ENCODE peak calls at places on chromosomes 16 and 17, in eight cellular contexts. A, Y, W, D, E, O, T and G are unnamed samples.

GRCh38 chr16:80570106-80570478 is 29.3 kb downstream of the DYNLRB2 start:
- DNase-seq in A (no peak), Y (no peak), W (no peak), D (no peak), E (no peak), O (peak), T (no peak), G (no peak)

GRCh38 chr17:76268015-76268749 is 3.0 kb downstream of the UBALD2 start:
- DNase-seq in A (peak), Y (peak), W (no peak), D (no peak), E (peak), O (no peak), T (peak), G (no peak)

GRCh38 chr17:67477687-67478086 is 100.6 kb downstream of the PITPNC1 start:
- DNase-seq in A (no peak), Y (no peak), W (no peak), D (no peak), E (no peak), O (no peak), T (no peak), G (no peak)

GRCh38 chr17:34999456-34999855 is 19.1 kb downstream of the LIG3 start:
- DNase-seq in A (no peak), Y (no peak), W (no peak), D (no peak), E (no peak), O (no peak), T (no peak), G (no peak)

GRCh38 chr17:50630524-50631194 is 4.0 kb upstream of the ABCC3 start:
- DNase-seq in A (no peak), Y (no peak), W (peak), D (peak), E (peak), O (peak), T (peak), G (no peak)

GRCh38 chr16:6081320-6081976 is 983.9 kb upstream of the EEF2KMT start:
- DNase-seq in A (no peak), Y (no peak), W (peak), D (no peak), E (no peak), O (peak), T (peak), G (peak)

GRCh38 chr16:85372627-85373372 is 240.3 kb upstream of the GSE1 start:
- DNase-seq in A (no peak), Y (no peak), W (peak), D (no peak), E (no peak), O (peak), T (no peak), G (no peak)

GRCh38 chr17:80252871-80253270 is 7.8 kb upstream of the RNF213 start:
- DNase-seq in A (no peak), Y (peak), W (peak), D (peak), E (peak), O (peak), T (no peak), G (peak)

GRCh38 chr16:27879601-27880247 is 183.8 kb downstream of the GSG1L start:
- DNase-seq in A (no peak), Y (peak), W (no peak), D (no peak), E (no peak), O (no peak), T (peak), G (no peak)

GRCh38 chr17:63075969-63076368 is 109.9 kb downstream of the TANC2 start:
- DNase-seq in A (no peak), Y (no peak), W (no peak), D (no peak), E (no peak), O (no peak), T (no peak), G (no peak)

GRCh38 chr17:49361902-49362722 is at the start of gene ZNF652:
- DNase-seq in A (peak), Y (peak), W (peak), D (peak), E (peak), O (peak), T (peak), G (peak)

GRCh38 chr16:72884037-72884436 is 163.9 kb downstream of the ZFHX3 start:
- DNase-seq in A (no peak), Y (no peak), W (no peak), D (no peak), E (no peak), O (no peak), T (no peak), G (no peak)

DNA sequence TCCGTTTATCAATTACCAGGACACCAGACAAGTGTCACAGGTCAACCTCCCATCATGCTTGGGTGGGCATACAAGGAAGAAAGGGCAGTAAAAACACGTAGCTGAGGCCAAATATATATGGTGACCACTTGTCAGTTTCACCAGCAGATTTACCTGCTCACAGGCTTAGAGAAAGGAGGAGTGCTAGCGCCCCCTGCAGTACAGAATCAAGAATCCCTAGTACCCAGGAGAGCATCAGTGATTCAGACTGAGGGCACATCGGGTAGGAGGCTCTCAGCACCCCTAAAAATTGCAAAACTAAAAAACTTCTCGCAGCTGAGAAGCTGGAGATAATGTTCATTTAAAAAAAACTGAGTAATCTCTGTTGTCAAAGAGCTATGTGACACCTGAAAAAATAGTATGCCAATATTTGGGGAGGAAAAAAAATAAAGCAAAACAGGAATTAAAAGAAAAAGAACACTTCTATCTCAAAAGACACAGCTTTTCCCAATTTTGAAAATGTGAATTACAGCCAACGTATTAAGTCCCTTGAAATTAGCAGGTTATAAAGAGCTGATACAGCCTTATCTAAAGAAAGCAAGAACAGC is 21.2 kb upstream of the MON1B start:
- DNase-seq in A (no peak), Y (no peak), W (peak), D (no peak), E (no peak), O (peak), T (peak), G (peak)
- TF ChIP-seq CTCF in A (peak), Y (peak), W (peak), D (no peak), E (peak), O (peak), T (peak), G (peak)

GRCh38 chr17:2592974-2593845 is at the start of gene PAFAH1B1:
- DNase-seq in A (peak), Y (peak), W (peak), D (peak), E (peak), O (peak), T (peak), G (peak)
- TF ChIP-seq CTCF in A (peak), Y (peak), W (no peak), D (no peak), E (peak), O (peak), T (no peak), G (peak)

GRCh38 chr16:89599451-89599858 is 14.0 kb upstream of the DPEP1 start:
- DNase-seq in A (no peak), Y (no peak), W (peak), D (no peak), E (no peak), O (peak), T (no peak), G (no peak)
- TF ChIP-seq CTCF in A (no peak), Y (no peak), W (peak), D (no peak), E (peak), O (peak), T (no peak), G (peak)

DNA sequence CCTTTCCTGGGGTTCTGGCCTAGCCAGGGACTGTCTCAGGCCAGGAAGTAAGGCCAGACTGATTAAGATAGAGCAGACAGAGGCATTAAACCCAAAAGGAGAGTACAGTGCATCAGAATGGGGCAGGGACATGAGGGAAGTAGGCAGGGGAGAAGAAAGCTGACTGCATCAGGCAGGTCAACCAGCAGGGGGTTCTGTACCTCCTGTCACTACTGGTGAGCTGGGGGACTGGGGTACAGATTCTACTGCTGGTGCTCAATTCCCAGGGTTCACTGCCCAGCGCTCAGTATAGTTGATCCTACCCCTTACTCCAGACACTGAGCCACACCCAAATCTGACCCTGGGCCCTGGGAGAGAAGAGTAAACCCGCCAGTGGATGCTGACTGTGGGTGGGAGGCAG is 12.9 kb upstream of the MTMR4 start:
- DNase-seq in A (no peak), Y (no peak), W (peak), D (no peak), E (no peak), O (no peak), T (no peak), G (no peak)
- TF ChIP-seq CTCF in A (no peak), Y (peak), W (no peak), D (no peak), E (peak), O (no peak), T (no peak), G (peak)

DNA sequence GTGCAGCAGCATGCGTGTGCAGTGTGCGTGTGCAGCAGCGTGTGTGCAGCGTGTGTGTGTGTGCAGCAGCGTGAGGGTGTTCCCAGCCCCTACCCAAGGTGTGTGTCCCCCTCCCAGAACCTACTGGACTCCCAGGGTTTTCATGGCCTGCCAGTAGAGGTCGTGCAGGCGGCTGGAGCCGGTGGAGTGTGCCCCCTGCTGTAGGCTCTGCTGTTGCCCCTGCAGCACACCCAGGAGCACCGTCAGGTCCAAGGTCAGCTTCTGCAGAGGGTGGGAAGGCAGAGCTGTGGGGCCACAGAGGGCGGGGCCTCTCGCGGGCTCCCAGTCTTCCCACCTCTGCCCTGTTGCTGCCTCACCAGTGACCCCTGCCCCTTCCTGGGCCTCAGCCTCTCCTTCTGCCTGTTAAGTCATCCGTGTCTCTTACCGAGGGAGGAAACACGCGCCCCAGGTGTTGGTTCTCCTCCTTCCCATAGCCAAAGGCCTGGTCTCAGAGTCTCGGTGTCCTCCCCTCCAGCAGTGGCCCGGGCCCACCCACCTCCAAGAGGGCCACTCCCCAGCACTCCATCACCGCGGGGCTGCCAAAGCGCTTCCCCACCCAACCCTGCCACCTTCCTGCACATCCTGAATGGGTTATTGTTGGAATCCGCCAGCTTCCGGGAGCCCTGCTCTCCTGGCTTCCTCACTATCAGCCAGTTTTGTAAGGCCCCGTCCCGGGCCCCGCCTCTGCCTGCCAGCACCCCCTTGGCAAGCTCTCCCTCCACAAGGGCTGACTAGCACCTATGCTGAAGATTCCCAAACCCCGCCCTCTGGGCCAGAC is 14.8 kb downstream of the MYBBP1A start:
- DNase-seq in A (no peak), Y (no peak), W (no peak), D (no peak), E (no peak), O (no peak), T (no peak), G (no peak)
- TF ChIP-seq CTCF in A (peak), Y (peak), W (no peak), D (no peak), E (peak), O (peak), T (no peak), G (no peak)

DNA sequence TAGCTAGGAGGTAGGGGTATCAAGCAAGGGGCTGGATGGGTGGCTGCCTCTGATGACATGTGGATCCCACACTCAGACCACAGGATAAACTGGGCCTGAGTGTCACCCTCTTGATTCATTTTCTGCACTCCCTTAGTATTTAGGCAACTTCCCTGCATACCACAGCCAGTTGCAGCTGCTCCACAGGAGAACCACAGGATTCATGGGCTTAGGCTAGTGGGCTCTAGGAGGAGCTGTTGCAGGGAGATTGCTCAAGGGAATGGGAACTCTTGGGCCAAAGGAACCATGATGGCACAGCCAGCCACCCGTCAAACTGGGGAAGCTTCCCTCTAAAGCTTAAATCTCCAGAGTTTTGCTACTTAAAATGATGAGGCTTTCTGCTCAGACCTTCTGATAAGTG is 269.7 kb upstream of the ASIC2 start:
- DNase-seq in A (no peak), Y (no peak), W (no peak), D (no peak), E (no peak), O (no peak), T (no peak), G (no peak)
- TF ChIP-seq CTCF in A (no peak), Y (no peak), W (no peak), D (no peak), E (peak), O (no peak), T (no peak), G (no peak)

GRCh38 chr16:2056681-2057407 is 9.1 kb downstream of the TSC2 start:
- DNase-seq in A (no peak), Y (no peak), W (no peak), D (no peak), E (no peak), O (peak), T (no peak), G (no peak)
- TF ChIP-seq CTCF in A (no peak), Y (peak), W (no peak), D (peak), E (no peak), O (no peak), T (no peak), G (peak)

GRCh38 chr17:14048169-14048568 is 21.1 kb upstream of the COX10 start:
- DNase-seq in A (no peak), Y (no peak), W (peak), D (no peak), E (no peak), O (peak), T (no peak), G (no peak)
- TF ChIP-seq CTCF in A (no peak), Y (peak), W (peak), D (no peak), E (peak), O (no peak), T (no peak), G (peak)